ENCODE peak calls at places on chromosomes 6 and 20, in six cellular contexts. K, S, Y, C, Q and G are unnamed samples.

GRCh38 chr20:8073024-8073832 is 53.7 kb upstream of the TMX4 start:
- DNase-seq in K (no peak), S (peak), Y (no peak), C (no peak), Q (peak), G (no peak)

GRCh38 chr6:170266061-170266825 is 24.6 kb downstream of the DLL1 start:
- DNase-seq in K (peak), S (no peak), Y (peak), C (no peak), Q (no peak), G (no peak)

GRCh38 chr6:16413399-16413798 is 175.0 kb downstream of the GMPR start:
- DNase-seq in K (no peak), S (no peak), Y (no peak), C (no peak), Q (no peak), G (no peak)

GRCh38 chr20:21515300-21516179 is 1.7 kb upstream of the NKX2-2 start:
- DNase-seq in K (no peak), S (no peak), Y (no peak), C (no peak), Q (no peak), G (no peak)

GRCh38 chr20:41398408-41398807 is 31.8 kb upstream of the EMILIN3 start:
- DNase-seq in K (peak), S (no peak), Y (no peak), C (no peak), Q (no peak), G (no peak)

GRCh38 chr6:108667984-108668383 is 107.3 kb downstream of the FOXO3 start:
- DNase-seq in K (no peak), S (peak), Y (no peak), C (no peak), Q (no peak), G (no peak)

GRCh38 chr6:23181301-23182110 is 612.1 kb downstream of the HDGFL1 start:
- DNase-seq in K (no peak), S (peak), Y (no peak), C (no peak), Q (no peak), G (no peak)

GRCh38 chr20:36398515-36398914 is 92.4 kb downstream of the DLGAP4 start:
- DNase-seq in K (no peak), S (no peak), Y (no peak), C (no peak), Q (no peak), G (no peak)

GRCh38 chr20:50821257-50821921 is 26.5 kb downstream of the BCAS4 start:
- DNase-seq in K (no peak), S (no peak), Y (no peak), C (no peak), Q (no peak), G (no peak)

GRCh38 chr6:21846541-21847451 is 253.2 kb downstream of the SOX4 start:
- DNase-seq in K (no peak), S (no peak), Y (no peak), C (no peak), Q (no peak), G (no peak)

GRCh38 chr6:110511401-110511800 is 35.0 kb upstream of the SLC22A16 start:
- DNase-seq in K (no peak), S (no peak), Y (no peak), C (no peak), Q (peak), G (no peak)

GRCh38 chr6:93749191-93749590 is 329.8 kb upstream of the EPHA7 start:
- DNase-seq in K (no peak), S (peak), Y (no peak), C (no peak), Q (no peak), G (no peak)

GRCh38 chr6:140486468-140487361 is 1112.3 kb upstream of the CITED2 start:
- DNase-seq in K (no peak), S (peak), Y (no peak), C (no peak), Q (peak), G (no peak)

GRCh38 chr20:56636701-56637100 is 7.6 kb downstream of the TFAP2C start:
- DNase-seq in K (no peak), S (peak), Y (no peak), C (no peak), Q (peak), G (no peak)

GRCh38 chr20:34834459-34834893 is 9.0 kb upstream of the NCOA6 start:
- DNase-seq in K (no peak), S (peak), Y (no peak), C (no peak), Q (peak), G (no peak)

GRCh38 chr20:10369723-10370090 is 64.3 kb downstream of the MKKS start:
- DNase-seq in K (no peak), S (peak), Y (peak), C (no peak), Q (peak), G (no peak)

GRCh38 chr20:7330850-7331249 is 563.4 kb downstream of the BMP2 start:
- DNase-seq in K (no peak), S (no peak), Y (no peak), C (no peak), Q (no peak), G (no peak)

GRCh38 chr20:35025116-35025515 is 67.5 kb downstream of the TRPC4AP start:
- DNase-seq in K (no peak), S (no peak), Y (no peak), C (no peak), Q (no peak), G (no peak)

GRCh38 chr6:44179072-44179536 is 20.5 kb downstream of the CAPN11 start:
- DNase-seq in K (no peak), S (no peak), Y (no peak), C (no peak), Q (no peak), G (no peak)

GRCh38 chr6:17633465-17634188 is 33.5 kb downstream of the FAM8A1 start:
- DNase-seq in K (no peak), S (no peak), Y (no peak), C (no peak), Q (no peak), G (no peak)

GRCh38 chr20:57615472-57615855 is 4.8 kb downstream of the ZBP1 start:
- DNase-seq in K (no peak), S (no peak), Y (no peak), C (no peak), Q (no peak), G (no peak)

GRCh38 chr6:73803562-73804221 is 107.7 kb downstream of the CD109 start:
- DNase-seq in K (no peak), S (peak), Y (no peak), C (no peak), Q (peak), G (no peak)

GRCh38 chr6:37985355-37985754 is 165.8 kb downstream of the ZFAND3 start:
- DNase-seq in K (no peak), S (no peak), Y (no peak), C (no peak), Q (no peak), G (no peak)

GRCh38 chr6:88566746-88567534 is 396.5 kb downstream of the RNGTT start:
- DNase-seq in K (no peak), S (no peak), Y (no peak), C (no peak), Q (no peak), G (peak)

GRCh38 chr6:140002406-140003022 is 628.1 kb upstream of the CITED2 start:
- DNase-seq in K (no peak), S (no peak), Y (no peak), C (no peak), Q (no peak), G (no peak)

GRCh38 chr20:39328347-39328746 is 366.2 kb downstream of the DHX35 start:
- DNase-seq in K (no peak), S (no peak), Y (no peak), C (no peak), Q (no peak), G (no peak)

GRCh38 chr6:19557191-19557590 is 280.0 kb upstream of the ID4 start:
- DNase-seq in K (no peak), S (no peak), Y (no peak), C (no peak), Q (no peak), G (no peak)

GRCh38 chr20:32510601-32511357 is 74.4 kb downstream of the NOL4L start:
- DNase-seq in K (no peak), S (peak), Y (peak), C (no peak), Q (peak), G (no peak)

GRCh38 chr6:77173472-77174074 is 289.7 kb downstream of the HTR1B start:
- DNase-seq in K (no peak), S (peak), Y (no peak), C (no peak), Q (peak), G (no peak)

GRCh38 chr20:52552181-52552872 is 360.7 kb upstream of the ZFP64 start:
- DNase-seq in K (no peak), S (peak), Y (no peak), C (no peak), Q (peak), G (no peak)

GRCh38 chr6:11392778-11393507 is 144.6 kb upstream of the TMEM170B start:
- DNase-seq in K (peak), S (no peak), Y (peak), C (no peak), Q (no peak), G (no peak)

GRCh38 chr6:145787688-145788087 is 26.9 kb downstream of the FBXO30 start:
- DNase-seq in K (no peak), S (no peak), Y (no peak), C (no peak), Q (no peak), G (no peak)

GRCh38 chr6:31763617-31763940 is 1.1 kb downstream of the SAPCD1 start:
- DNase-seq in K (no peak), S (no peak), Y (no peak), C (no peak), Q (peak), G (no peak)

GRCh38 chr6:14520029-14520428 is 402.5 kb downstream of the CD83 start:
- DNase-seq in K (no peak), S (no peak), Y (no peak), C (no peak), Q (peak), G (no peak)

GRCh38 chr6:17200395-17200794 is 80.8 kb upstream of the RBM24 start:
- DNase-seq in K (no peak), S (no peak), Y (no peak), C (no peak), Q (no peak), G (no peak)

GRCh38 chr20:10984899-10985298 is 311.1 kb upstream of the JAG1 start:
- DNase-seq in K (no peak), S (no peak), Y (no peak), C (no peak), Q (peak), G (peak)

GRCh38 chr6:110951986-110952794 is 6.3 kb upstream of the GTF3C6 start:
- DNase-seq in K (peak), S (peak), Y (no peak), C (no peak), Q (peak), G (no peak)

GRCh38 chr6:35213824-35214756 is at the start of gene SCUBE3:
- DNase-seq in K (no peak), S (peak), Y (no peak), C (no peak), Q (peak), G (no peak)

GRCh38 chr6:3987576-3987975 is 91.4 kb downstream of the FAM217A start:
- DNase-seq in K (no peak), S (no peak), Y (no peak), C (no peak), Q (no peak), G (no peak)

GRCh38 chr6:41935685-41936072 is 5.9 kb downstream of the CCND3 start:
- DNase-seq in K (no peak), S (no peak), Y (no peak), C (no peak), Q (no peak), G (no peak)
- H3K4me3 ChIP-seq in K (no peak), S (no peak), Y (no peak), C (no peak), Q (no peak), G (no peak)

GRCh38 chr6:24696097-24696496 is 22.9 kb downstream of the C6orf62 start:
- DNase-seq in K (no peak), S (no peak), Y (no peak), C (no peak), Q (no peak), G (no peak)
- H3K4me3 ChIP-seq in K (no peak), S (no peak), Y (no peak), C (no peak), Q (no peak), G (no peak)

GRCh38 chr6:26250806-26251075 is 114.3 kb upstream of the BTN3A2 start:
- DNase-seq in K (peak), S (peak), Y (no peak), C (no peak), Q (peak), G (no peak)
- H3K4me3 ChIP-seq in K (peak), S (peak), Y (peak), C (peak), Q (peak), G (peak)

DNA sequence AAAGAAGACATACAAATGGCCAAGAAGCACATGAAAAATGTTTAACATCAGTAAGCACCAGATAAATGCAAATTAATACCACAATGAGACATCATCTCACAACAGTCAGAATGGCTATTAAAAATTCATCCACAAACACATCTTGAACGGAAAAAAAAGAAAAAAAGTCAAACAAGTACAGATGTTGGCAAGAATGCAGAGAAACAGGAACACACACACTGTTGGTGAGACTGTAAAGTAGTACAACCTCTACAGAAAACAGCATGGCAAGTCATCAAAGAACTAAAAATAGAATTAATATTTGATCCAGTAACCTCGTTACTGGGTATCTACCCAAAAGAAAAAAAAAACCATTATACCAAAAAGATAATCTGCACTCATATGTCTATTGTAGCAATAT is 6.5 kb downstream of the STX7 start:
- DNase-seq in K (no peak), S (no peak), Y (no peak), C (no peak), Q (no peak), G (no peak)
- H3K4me3 ChIP-seq in K (no peak), S (no peak), Y (no peak), C (no peak), Q (no peak), G (no peak)

DNA sequence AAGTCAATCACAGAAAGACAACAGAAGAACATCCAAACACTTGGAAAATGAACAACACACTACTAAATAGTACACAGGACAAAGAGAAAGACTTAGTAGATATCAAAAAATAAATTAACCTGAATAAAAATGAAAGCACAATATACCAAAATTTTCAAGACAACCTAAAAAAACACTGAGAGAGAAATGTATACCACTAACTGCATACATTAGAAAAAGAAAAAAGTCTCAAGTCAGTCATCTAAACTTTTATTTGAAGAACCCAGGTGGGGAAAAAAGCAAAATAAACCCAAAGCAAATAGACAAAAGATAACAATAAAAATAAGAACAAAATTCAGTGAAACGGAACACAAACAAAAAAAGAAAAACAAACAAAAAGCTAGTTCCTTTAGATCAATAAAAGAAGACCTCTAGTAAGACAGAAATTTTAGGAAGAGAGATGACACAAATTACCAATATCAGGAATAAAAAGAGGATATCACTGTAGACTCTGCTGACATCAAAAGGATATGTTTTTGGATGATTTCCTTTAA is 172.8 kb downstream of the TRIM27 start:
- DNase-seq in K (no peak), S (no peak), Y (no peak), C (no peak), Q (no peak), G (no peak)
- H3K4me3 ChIP-seq in K (no peak), S (no peak), Y (no peak), C (no peak), Q (no peak), G (no peak)

GRCh38 chr6:148747493-148748160 is 797 bp downstream of the UST start:
- DNase-seq in K (peak), S (peak), Y (peak), C (peak), Q (peak), G (no peak)
- H3K4me3 ChIP-seq in K (peak), S (peak), Y (peak), C (peak), Q (peak), G (peak)